ENCODE peak calls at places on chromosome 14, in ten cellular contexts. U is naive B cell; W is MG63; N is epithelial cell of esophagus; C is NCI-H1417 treated with DMSO at 0.1 percent for 48 hours; P is stimulated activated CD4-positive, alpha-beta T cell treated with anti-CD3 and anti-CD28 coated beads, Interleukin-12 subunit alpha, Interleukin-12 subunit beta, amount 100 ng/mL, for 4 hours; R is esophagus squamous epithelium; O is AG08395; G is left lung; M is activated naive CD8-positive, alpha-beta T cell treated with anti-CD3 and anti-CD28 coated beads, Interleukin-2, amount 50 U/mL, for 24 hours. K is an unnamed sample.

GRCh38 chr14:93655078-93655750 is 133.1 kb downstream of the PRIMA1 start:
- DNase-seq in U (no peak), P (no peak), M (peak; percentile 2), C (no peak), G (no peak), R (no peak), N (peak; percentile 63), W (no peak), O (peak; percentile 38), K (peak; percentile 8)

GRCh38 chr14:34356267-34356660 is 105.8 kb downstream of the SPTSSA start:
- DNase-seq in O (no peak), U (no peak), R (no peak), M (no peak), C (no peak), P (no peak), N (peak; percentile 69), G (no peak), W (peak; percentile 2), K (no peak)

GRCh38 chr14:103738706-103739451 is 23.3 kb downstream of the ZFYVE21 start:
- DNase-seq in N (no peak), P (no peak), G (peak; percentile 69), M (no peak), O (no peak), C (no peak), R (no peak), U (no peak), W (no peak), K (peak; percentile 15)

GRCh38 chr14:64209428-64210165 is 84.6 kb downstream of the ESR2 start:
- DNase-seq in M (no peak), N (no peak), P (no peak), G (no peak), O (peak; percentile 59), W (no peak), C (no peak), U (peak; percentile 74), R (no peak), K (peak; percentile 49)

GRCh38 chr14:51806624-51807023 is 53.8 kb upstream of the GNG2 start:
- DNase-seq in U (no peak), O (peak; percentile 37), G (no peak), M (no peak), R (no peak), P (no peak), W (no peak), C (no peak), N (no peak), K (no peak)

GRCh38 chr14:71403673-71404072 is 496.4 kb downstream of the PCNX1 start:
- DNase-seq in M (peak; percentile 10), G (no peak), O (no peak), W (no peak), U (peak; percentile 76), P (no peak), R (no peak), N (peak; percentile 70), C (no peak), K (no peak)

GRCh38 chr14:74357585-74357984 is 9.3 kb downstream of the VRTN start:
- DNase-seq in P (no peak), C (no peak), R (no peak), M (no peak), O (no peak), W (no peak), G (no peak), U (no peak), N (no peak), K (no peak)

GRCh38 chr14:69819607-69820006 is 22.6 kb upstream of the SLC10A1 start:
- DNase-seq in C (no peak), P (no peak), U (no peak), W (no peak), O (no peak), R (no peak), N (no peak), M (no peak), G (no peak), K (no peak)

GRCh38 chr14:64147126-64147790 is 146.9 kb downstream of the ESR2 start:
- DNase-seq in N (no peak), P (no peak), U (no peak), R (no peak), C (no peak), W (no peak), O (no peak), M (no peak), G (no peak), K (no peak)

GRCh38 chr14:32318087-32318486 is 11.0 kb upstream of the AKAP6 start:
- DNase-seq in M (no peak), W (no peak), O (no peak), C (no peak), R (no peak), N (no peak), G (no peak), U (no peak), P (no peak), K (no peak)

GRCh38 chr14:73784065-73784987 is 67.3 kb upstream of the PTGR2 start:
- DNase-seq in G (no peak), W (no peak), R (no peak), U (no peak), N (peak; percentile 79), C (no peak), O (peak; percentile 56), P (no peak), M (no peak), K (no peak)

GRCh38 chr14:96245710-96246534 is 10.1 kb upstream of the BDKRB1 start:
- DNase-seq in G (peak; percentile 4), C (no peak), M (no peak), U (no peak), N (peak; percentile 63), P (no peak), O (peak; percentile 56), W (no peak), R (no peak), K (no peak)

GRCh38 chr14:95216013-95216412 is 58.7 kb upstream of the DICER1 start:
- DNase-seq in R (no peak), M (no peak), C (no peak), O (no peak), P (no peak), N (no peak), W (no peak), U (no peak), G (no peak), K (no peak)

GRCh38 chr14:90384543-90384911 is 12.3 kb upstream of the CALM1 start:
- DNase-seq in C (no peak), U (no peak), P (no peak), R (no peak), O (no peak), M (no peak), G (no peak), W (no peak), N (no peak), K (no peak)

GRCh38 chr14:34035177-34035933 is 84.5 kb upstream of the EGLN3 start:
- DNase-seq in U (no peak), C (no peak), G (no peak), O (no peak), W (peak; percentile 92), P (no peak), M (no peak), R (no peak), N (peak; percentile 96), K (no peak)

GRCh38 chr14:100107236-100107635 is 42.0 kb downstream of the EVL start:
- DNase-seq in N (peak; percentile 95), W (peak; percentile 7), R (no peak), G (no peak), P (no peak), U (no peak), O (no peak), C (no peak), M (peak; percentile 39), K (no peak)

GRCh38 chr14:95336192-95336760 is 16.6 kb upstream of the CLMN start:
- DNase-seq in U (no peak), C (no peak), O (no peak), P (no peak), G (no peak), W (no peak), R (no peak), N (no peak), M (no peak), K (no peak)